ENCODE peak calls at places on chromosome 2, in seven cellular contexts. One of them, this sample, is unnamed.
A peak's percentile ranks its signal among the peaks of the same experiment; 100 is the strongest.

GRCh38 chr2:207143474-207144190 is 22.1 kb downstream of the KLF7 start:
- DNase-seq in hepatocyte: peak; percentile 56
- DNase-seq in HCT116: no peak
- DNase-seq in H1: no peak
- DNase-seq in PC-9: no peak
- DNase-seq in MM.1S: peak; percentile 89
- DNase-seq in GM12878: no peak
- DNase-seq in this sample: no peak

GRCh38 chr2:183859129-183859528 is 734.9 kb downstream of the NUP35 start:
- DNase-seq in hepatocyte: no peak
- DNase-seq in HCT116: no peak
- DNase-seq in H1: no peak
- DNase-seq in PC-9: no peak
- DNase-seq in MM.1S: no peak
- DNase-seq in GM12878: no peak
- DNase-seq in this sample: no peak

GRCh38 chr2:33791625-33792024 is 192.5 kb upstream of the FAM98A start:
- DNase-seq in hepatocyte: no peak
- DNase-seq in HCT116: no peak
- DNase-seq in H1: no peak
- DNase-seq in PC-9: peak; percentile 53
- DNase-seq in MM.1S: no peak
- DNase-seq in GM12878: no peak
- DNase-seq in this sample: peak; percentile 30

GRCh38 chr2:101109451-101110140 is 41.6 kb downstream of the TBC1D8 start:
- DNase-seq in hepatocyte: no peak
- DNase-seq in HCT116: no peak
- DNase-seq in H1: no peak
- DNase-seq in PC-9: no peak
- DNase-seq in MM.1S: no peak
- DNase-seq in GM12878: no peak
- DNase-seq in this sample: no peak

GRCh38 chr2:241017228-241017940 is 19.0 kb downstream of the SNED1 start:
- DNase-seq in hepatocyte: no peak
- DNase-seq in HCT116: no peak
- DNase-seq in H1: no peak
- DNase-seq in PC-9: no peak
- DNase-seq in MM.1S: no peak
- DNase-seq in GM12878: no peak
- DNase-seq in this sample: no peak

GRCh38 chr2:220787251-220787650 is 784.9 kb downstream of the EPHA4 start:
- DNase-seq in hepatocyte: no peak
- DNase-seq in HCT116: no peak
- DNase-seq in H1: no peak
- DNase-seq in PC-9: no peak
- DNase-seq in MM.1S: no peak
- DNase-seq in GM12878: no peak
- DNase-seq in this sample: no peak

GRCh38 chr2:204842731-204843490 is 297.6 kb downstream of the PARD3B start:
- DNase-seq in hepatocyte: peak; percentile 64
- DNase-seq in HCT116: no peak
- DNase-seq in H1: no peak
- DNase-seq in PC-9: peak; percentile 80
- DNase-seq in MM.1S: no peak
- DNase-seq in GM12878: no peak
- DNase-seq in this sample: peak; percentile 93

GRCh38 chr2:142557391-142557790 is 320.1 kb upstream of the KYNU start:
- DNase-seq in hepatocyte: no peak
- DNase-seq in HCT116: no peak
- DNase-seq in H1: no peak
- DNase-seq in PC-9: no peak
- DNase-seq in MM.1S: no peak
- DNase-seq in GM12878: no peak
- DNase-seq in this sample: no peak

GRCh38 chr2:233848276-233848675 is 6.1 kb downstream of the HJURP start:
- DNase-seq in hepatocyte: no peak
- DNase-seq in HCT116: no peak
- DNase-seq in H1: no peak
- DNase-seq in PC-9: no peak
- DNase-seq in MM.1S: no peak
- DNase-seq in GM12878: no peak
- DNase-seq in this sample: no peak

GRCh38 chr2:99571609-99572344 is 82.0 kb upstream of the REV1 start:
- DNase-seq in hepatocyte: no peak
- DNase-seq in HCT116: no peak
- DNase-seq in H1: no peak
- DNase-seq in PC-9: no peak
- DNase-seq in MM.1S: no peak
- DNase-seq in GM12878: no peak
- DNase-seq in this sample: no peak

GRCh38 chr2:127810156-127810636 is 775 bp downstream of the WDR33 start:
- DNase-seq in hepatocyte: peak; percentile 46
- DNase-seq in HCT116: no peak
- DNase-seq in H1: no peak
- DNase-seq in PC-9: peak; percentile 34
- DNase-seq in MM.1S: no peak
- DNase-seq in GM12878: no peak
- DNase-seq in this sample: peak; percentile 14

GRCh38 chr2:128362889-128363228 is 44.2 kb upstream of the HS6ST1 start:
- DNase-seq in hepatocyte: peak; percentile 65
- DNase-seq in HCT116: no peak
- DNase-seq in H1: peak; percentile 84
- DNase-seq in PC-9: no peak
- DNase-seq in MM.1S: no peak
- DNase-seq in GM12878: no peak
- DNase-seq in this sample: peak; percentile 91

GRCh38 chr2:21047161-21048009 is 3.5 kb upstream of the APOB start:
- DNase-seq in hepatocyte: peak; percentile 46
- DNase-seq in HCT116: no peak
- DNase-seq in H1: no peak
- DNase-seq in PC-9: no peak
- DNase-seq in MM.1S: no peak
- DNase-seq in GM12878: no peak
- DNase-seq in this sample: no peak

GRCh38 chr2:61470122-61470951 is 550 bp downstream of the USP34 start:
- DNase-seq in hepatocyte: peak; percentile 95
- DNase-seq in HCT116: peak; percentile 48
- DNase-seq in H1: no peak
- DNase-seq in PC-9: peak; percentile 51
- DNase-seq in MM.1S: peak; percentile 83
- DNase-seq in GM12878: no peak
- DNase-seq in this sample: peak; percentile 58

GRCh38 chr2:219645631-219646527 is 18.4 kb downstream of the SLC4A3 start:
- DNase-seq in hepatocyte: peak; percentile 63
- DNase-seq in HCT116: peak; percentile 65
- DNase-seq in H1: no peak
- DNase-seq in PC-9: no peak
- DNase-seq in MM.1S: no peak
- DNase-seq in GM12878: no peak
- DNase-seq in this sample: no peak

GRCh38 chr2:240685771-240686371 is 3.2 kb upstream of the AQP12B start:
- DNase-seq in hepatocyte: peak; percentile 75
- DNase-seq in HCT116: no peak
- DNase-seq in H1: no peak
- DNase-seq in PC-9: no peak
- DNase-seq in MM.1S: no peak
- DNase-seq in GM12878: no peak
- DNase-seq in this sample: peak; percentile 42

GRCh38 chr2:178761759-178762371 is 45.4 kb downstream of the TTN start:
- DNase-seq in hepatocyte: peak; percentile 77
- DNase-seq in HCT116: peak; percentile 42
- DNase-seq in H1: peak; percentile 3
- DNase-seq in PC-9: peak; percentile 75
- DNase-seq in MM.1S: peak; percentile 76
- DNase-seq in GM12878: peak; percentile 12
- DNase-seq in this sample: peak; percentile 12

GRCh38 chr2:55010915-55011314 is 39.3 kb downstream of the RTN4 start:
- DNase-seq in hepatocyte: peak; percentile 20
- DNase-seq in HCT116: no peak
- DNase-seq in H1: no peak
- DNase-seq in PC-9: no peak
- DNase-seq in MM.1S: peak; percentile 14
- DNase-seq in GM12878: no peak
- DNase-seq in this sample: no peak

GRCh38 chr2:99876956-99877355 is 265.4 kb downstream of the AFF3 start:
- DNase-seq in hepatocyte: no peak
- DNase-seq in HCT116: no peak
- DNase-seq in H1: no peak
- DNase-seq in PC-9: no peak
- DNase-seq in MM.1S: no peak
- DNase-seq in GM12878: no peak
- DNase-seq in this sample: no peak

GRCh38 chr2:70603066-70603465 is 49.4 kb upstream of the TGFA start:
- DNase-seq in hepatocyte: no peak
- DNase-seq in HCT116: no peak
- DNase-seq in H1: no peak
- DNase-seq in PC-9: no peak
- DNase-seq in MM.1S: no peak
- DNase-seq in GM12878: no peak
- DNase-seq in this sample: no peak

GRCh38 chr2:206721216-206721920 is 3.2 kb upstream of the DYTN start:
- DNase-seq in hepatocyte: no peak
- DNase-seq in HCT116: no peak
- DNase-seq in H1: no peak
- DNase-seq in PC-9: no peak
- DNase-seq in MM.1S: no peak
- DNase-seq in GM12878: peak; percentile 15
- DNase-seq in this sample: no peak

GRCh38 chr2:200138386-200139184 is 167.9 kb upstream of the SPATS2L start:
- DNase-seq in hepatocyte: no peak
- DNase-seq in HCT116: no peak
- DNase-seq in H1: no peak
- DNase-seq in PC-9: no peak
- DNase-seq in MM.1S: no peak
- DNase-seq in GM12878: no peak
- DNase-seq in this sample: no peak

GRCh38 chr2:200136655-200137054 is 169.8 kb upstream of the SPATS2L start:
- DNase-seq in hepatocyte: no peak
- DNase-seq in HCT116: no peak
- DNase-seq in H1: no peak
- DNase-seq in PC-9: no peak
- DNase-seq in MM.1S: no peak
- DNase-seq in GM12878: no peak
- DNase-seq in this sample: no peak

GRCh38 chr2:200135082-200135481 is 171.4 kb upstream of the SPATS2L start:
- DNase-seq in hepatocyte: no peak
- DNase-seq in HCT116: no peak
- DNase-seq in H1: no peak
- DNase-seq in PC-9: no peak
- DNase-seq in MM.1S: no peak
- DNase-seq in GM12878: no peak
- DNase-seq in this sample: no peak

GRCh38 chr2:200137275-200137674 is 169.2 kb upstream of the SPATS2L start:
- DNase-seq in hepatocyte: no peak
- DNase-seq in HCT116: no peak
- DNase-seq in H1: no peak
- DNase-seq in PC-9: no peak
- DNase-seq in MM.1S: no peak
- DNase-seq in GM12878: no peak
- DNase-seq in this sample: no peak

GRCh38 chr2:200137691-200138090 is 168.8 kb upstream of the SPATS2L start:
- DNase-seq in hepatocyte: no peak
- DNase-seq in HCT116: no peak
- DNase-seq in H1: no peak
- DNase-seq in PC-9: no peak
- DNase-seq in MM.1S: no peak
- DNase-seq in GM12878: no peak
- DNase-seq in this sample: no peak
- H2AFZ ChIP-seq in hepatocyte: no peak overlapping the region
- H2AFZ ChIP-seq in HCT116: no peak overlapping the region
- H2AFZ ChIP-seq in H1: no peak overlapping the region
- H2AFZ ChIP-seq in PC-9: no peak overlapping the region
- H2AFZ ChIP-seq in MM.1S: no peak overlapping the region
- H2AFZ ChIP-seq in GM12878: no peak overlapping the region
- H2AFZ ChIP-seq in this sample: no peak overlapping the region

GRCh38 chr2:102145939-102146338 is 3.4 kb downstream of the IL1R1 start:
- DNase-seq in hepatocyte: no peak
- DNase-seq in HCT116: no peak
- DNase-seq in H1: no peak
- DNase-seq in PC-9: no peak
- DNase-seq in MM.1S: no peak
- DNase-seq in GM12878: no peak
- DNase-seq in this sample: no peak

GRCh38 chr2:102145107-102145506 is 2.6 kb downstream of the IL1R1 start:
- DNase-seq in hepatocyte: no peak
- DNase-seq in HCT116: no peak
- DNase-seq in H1: no peak
- DNase-seq in PC-9: no peak
- DNase-seq in MM.1S: no peak
- DNase-seq in GM12878: no peak
- DNase-seq in this sample: no peak

GRCh38 chr2:102149243-102149642 is 6.7 kb downstream of the IL1R1 start:
- DNase-seq in hepatocyte: no peak
- DNase-seq in HCT116: no peak
- DNase-seq in H1: no peak
- DNase-seq in PC-9: no peak
- DNase-seq in MM.1S: no peak
- DNase-seq in GM12878: no peak
- DNase-seq in this sample: no peak

GRCh38 chr2:102149644-102150455 is 7.3 kb downstream of the IL1R1 start:
- DNase-seq in hepatocyte: no peak
- DNase-seq in HCT116: no peak
- DNase-seq in H1: no peak
- DNase-seq in PC-9: no peak
- DNase-seq in MM.1S: no peak
- DNase-seq in GM12878: no peak
- DNase-seq in this sample: peak; percentile 57

GRCh38 chr2:102147935-102148334 is 5.4 kb downstream of the IL1R1 start:
- DNase-seq in hepatocyte: no peak
- DNase-seq in HCT116: no peak
- DNase-seq in H1: no peak
- DNase-seq in PC-9: no peak
- DNase-seq in MM.1S: no peak
- DNase-seq in GM12878: no peak
- DNase-seq in this sample: no peak
- H3K9me3 ChIP-seq in hepatocyte: peaks cover 4% of the 10 kb centered on the region
- H3K9me3 ChIP-seq in HCT116: peaks cover 7% of the 10 kb centered on the region
- H3K9me3 ChIP-seq in H1: peaks cover 12% of the 10 kb centered on the region
- H3K9me3 ChIP-seq in PC-9: peaks cover 34% of the 10 kb centered on the region
- H3K9me3 ChIP-seq in MM.1S: no peaks in the 10 kb centered on the region
- H3K9me3 ChIP-seq in GM12878: peaks cover 52% of the 10 kb centered on the region
- H3K9me3 ChIP-seq in this sample: peaks cover 10% of the 10 kb centered on the region

DNA sequence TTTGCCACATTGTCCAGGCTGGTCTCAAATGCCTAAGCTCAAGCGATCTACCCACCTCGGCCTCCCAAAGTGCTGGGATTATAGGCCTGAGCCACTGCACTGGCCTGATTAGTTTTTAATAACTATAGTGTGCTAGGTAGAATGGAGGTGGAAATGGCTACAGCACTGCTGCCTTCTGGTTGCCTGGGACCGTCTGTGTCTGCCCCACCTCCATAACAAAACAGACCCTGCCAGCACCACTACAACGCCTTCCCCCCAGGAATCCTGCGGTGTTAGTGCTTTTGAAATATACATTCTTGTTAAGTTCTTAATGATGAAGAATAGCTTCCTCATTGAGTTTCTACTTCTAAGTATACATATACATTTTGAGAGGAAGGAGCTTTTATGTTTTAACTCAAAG is 148.2 kb upstream of the ITGA6 start:
- DNase-seq in hepatocyte: no peak
- DNase-seq in HCT116: no peak
- DNase-seq in H1: no peak
- DNase-seq in PC-9: no peak
- DNase-seq in MM.1S: no peak
- DNase-seq in GM12878: no peak
- DNase-seq in this sample: no peak
- H2AFZ ChIP-seq in hepatocyte: no peak overlapping the region
- H2AFZ ChIP-seq in HCT116: peak overlapping the region; percentile 37
- H2AFZ ChIP-seq in H1: peak overlapping the region; percentile 60
- H2AFZ ChIP-seq in PC-9: no peak overlapping the region
- H2AFZ ChIP-seq in MM.1S: no peak overlapping the region
- H2AFZ ChIP-seq in GM12878: no peak overlapping the region
- H2AFZ ChIP-seq in this sample: no peak overlapping the region

GRCh38 chr2:225270053-225270452 is 129.5 kb upstream of the NYAP2 start:
- DNase-seq in hepatocyte: no peak
- DNase-seq in HCT116: no peak
- DNase-seq in H1: no peak
- DNase-seq in PC-9: no peak
- DNase-seq in MM.1S: no peak
- DNase-seq in GM12878: no peak
- DNase-seq in this sample: no peak
- H3K9me3 ChIP-seq in hepatocyte: no peaks in the 10 kb centered on the region
- H3K9me3 ChIP-seq in HCT116: no peaks in the 10 kb centered on the region
- H3K9me3 ChIP-seq in H1: no peaks in the 10 kb centered on the region
- H3K9me3 ChIP-seq in PC-9: no peaks in the 10 kb centered on the region
- H3K9me3 ChIP-seq in MM.1S: no peaks in the 10 kb centered on the region
- H3K9me3 ChIP-seq in GM12878: no peaks in the 10 kb centered on the region
- H3K9me3 ChIP-seq in this sample: no peaks in the 10 kb centered on the region

This sample was measured in trophoblast cell.